ENCODE peak calls at places on chromosome 4, in ten cellular contexts. C is HCT116, N is A549, S is endothelial cell of umbilical vein, O is K562, Q is NB4, V is HepG2, E is H1, F is GM12878, A is SK-N-SH. U is an unnamed sample.
A peak's percentile ranks its signal among the peaks of the same experiment; 100 is the strongest.

GRCh38 chr4:6772223-6772928 is 10.2 kb upstream of the KIAA0232 start:
- DNase-seq in C (no peak), N (no peak), S (no peak), O (no peak), Q (no peak), V (no peak), E (no peak), F (no peak), A (no peak), U (no peak)

GRCh38 chr4:173217727-173218126 is 49.1 kb downstream of the GALNT7 start:
- DNase-seq in C (no peak), N (no peak), S (peak; percentile 32), O (no peak), Q (peak; percentile 44), V (no peak), E (no peak), F (no peak), A (no peak), U (no peak)

GRCh38 chr4:25531272-25531671 is 124.4 kb upstream of the SLC34A2 start:
- DNase-seq in C (no peak), N (no peak), S (no peak), O (no peak), Q (no peak), V (no peak), E (no peak), F (no peak), A (no peak), U (no peak)

GRCh38 chr4:171650543-171650942 is 162.7 kb upstream of the GALNTL6 start:
- DNase-seq in C (no peak), N (no peak), S (no peak), O (no peak), Q (no peak), V (peak; percentile 3), E (no peak), F (no peak), A (peak; percentile 8), U (peak; percentile 23)

GRCh38 chr4:125526420-125526819 is 211.7 kb downstream of the FAT4 start:
- DNase-seq in C (no peak), N (no peak), S (no peak), O (peak; percentile 8), Q (no peak), V (no peak), E (no peak), F (no peak), A (no peak), U (no peak)

GRCh38 chr4:123479944-123480343 is 83.3 kb downstream of the SPRY1 start:
- DNase-seq in C (no peak), N (no peak), S (no peak), O (no peak), Q (peak; percentile 67), V (peak; percentile 95), E (no peak), F (no peak), A (no peak), U (no peak)

GRCh38 chr4:37595875-37596402 is 90.2 kb downstream of the RELL1 start:
- DNase-seq in C (no peak), N (no peak), S (no peak), O (no peak), Q (no peak), V (no peak), E (no peak), F (no peak), A (no peak), U (no peak)

GRCh38 chr4:4923208-4923607 is 63.7 kb downstream of the MSX1 start:
- DNase-seq in C (no peak), N (no peak), S (no peak), O (no peak), Q (no peak), V (no peak), E (no peak), F (no peak), A (no peak), U (no peak)

GRCh38 chr4:16706251-16706650 is 192.2 kb downstream of the LDB2 start:
- DNase-seq in C (no peak), N (no peak), S (no peak), O (no peak), Q (no peak), V (no peak), E (no peak), F (no peak), A (no peak), U (no peak)

GRCh38 chr4:20528508-20528907 is 171.8 kb upstream of the PACRGL start:
- DNase-seq in C (no peak), N (no peak), S (peak; percentile 74), O (no peak), Q (no peak), V (no peak), E (no peak), F (no peak), A (no peak), U (no peak)

GRCh38 chr4:80360900-80361299 is 25.4 kb downstream of the CFAP299 start:
- DNase-seq in C (no peak), N (no peak), S (no peak), O (no peak), Q (no peak), V (no peak), E (no peak), F (no peak), A (no peak), U (no peak)

GRCh38 chr4:122842984-122843531 is 16.4 kb downstream of the FGF2 start:
- DNase-seq in C (no peak), N (no peak), S (no peak), O (no peak), Q (no peak), V (no peak), E (peak; percentile 44), F (no peak), A (peak; percentile 26), U (no peak)

GRCh38 chr4:67393699-67394281 is 151.5 kb downstream of the CENPC start:
- DNase-seq in C (peak; percentile 29), N (peak; percentile 5), S (peak; percentile 44), O (peak; percentile 23), Q (peak; percentile 55), V (peak; percentile 15), E (no peak), F (no peak), A (peak; percentile 16), U (no peak)

DNA sequence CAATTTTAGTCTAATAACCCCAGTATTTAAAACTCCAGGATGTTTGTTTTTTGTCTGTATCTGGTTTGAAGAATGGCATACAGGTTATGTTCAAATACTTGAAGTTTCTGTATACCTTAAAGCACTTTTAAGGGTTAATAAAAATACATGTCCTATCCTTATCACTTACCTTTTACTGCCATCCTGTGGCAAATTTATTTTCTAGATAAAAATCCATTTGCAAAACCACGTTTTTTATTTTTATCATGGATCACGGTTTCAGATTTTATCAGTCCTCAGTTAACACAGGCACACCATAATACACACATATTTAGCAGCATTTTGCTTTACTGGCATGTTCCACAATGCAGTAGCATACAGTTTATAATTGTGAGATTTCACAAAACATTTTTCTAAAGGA is 113.3 kb upstream of the H2AZ1 start:
- DNase-seq in C (no peak), N (no peak), S (no peak), O (no peak), Q (no peak), V (no peak), E (no peak), F (no peak), A (peak; percentile 16), U (no peak)
- TF ChIP-seq MAX in C (no peak), N (no peak), S (no peak), O (no peak), Q (no peak), V (no peak), E (no peak), F (no peak), A (no peak), U (no peak)

GRCh38 chr4:73222466-73223257 is 35.9 kb downstream of the ANKRD17 start:
- DNase-seq in C (peak; percentile 83), N (peak; percentile 65), S (peak; percentile 96), O (peak; percentile 42), Q (peak; percentile 89), V (peak; percentile 75), E (no peak), F (peak; percentile 55), A (peak; percentile 73), U (no peak)
- TF ChIP-seq MAX in C (peak; percentile 92), N (peak; percentile 55), S (no peak), O (no peak), Q (peak; percentile 55), V (peak; percentile 25), E (no peak), F (no peak), A (peak; percentile 95), U (no peak)

GRCh38 chr4:55545681-55546632 is 752 bp downstream of the CLOCK start:
- DNase-seq in C (peak; percentile 34), N (peak; percentile 21), S (peak; percentile 67), O (peak; percentile 75), Q (peak; percentile 82), V (peak; percentile 60), E (peak; percentile 82), F (no peak), A (peak; percentile 85), U (peak; percentile 68)

GRCh38 chr4:55547918-55548317 is 1.2 kb upstream of the CLOCK start:
- DNase-seq in C (no peak), N (no peak), S (no peak), O (no peak), Q (no peak), V (no peak), E (no peak), F (no peak), A (no peak), U (no peak)

GRCh38 chr4:55546633-55547460 is at the start of gene CLOCK:
- DNase-seq in C (peak; percentile 68), N (peak; percentile 43), S (peak; percentile 89), O (peak; percentile 90), Q (peak; percentile 90), V (peak; percentile 74), E (peak; percentile 92), F (no peak), A (peak; percentile 93), U (peak; percentile 89)

GRCh38 chr4:55545133-55545532 is 1.6 kb downstream of the CLOCK start:
- DNase-seq in C (peak; percentile 28), N (no peak), S (peak; percentile 44), O (no peak), Q (peak; percentile 43), V (peak; percentile 7), E (no peak), F (no peak), A (no peak), U (no peak)

DNA sequence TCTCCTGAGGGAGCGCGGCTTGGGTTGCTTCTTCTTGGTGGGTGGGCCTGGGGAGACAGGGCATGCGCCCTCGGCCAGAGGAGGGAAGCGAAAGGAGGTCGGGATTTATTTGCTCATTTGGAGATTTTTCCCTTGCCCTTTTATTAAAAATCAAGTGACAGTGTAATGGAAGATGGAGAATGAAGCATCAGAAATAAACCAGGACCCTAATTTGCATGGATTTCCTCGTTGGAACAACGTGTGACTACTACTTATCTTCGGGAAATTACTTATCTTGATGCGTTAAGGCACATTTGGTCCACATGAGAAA is 707 bp upstream of the CLOCK start:
- DNase-seq in C (no peak), N (no peak), S (no peak), O (no peak), Q (no peak), V (no peak), E (no peak), F (no peak), A (peak; percentile 50), U (peak; percentile 51)
- TF ChIP-seq MAX in C (no peak), N (no peak), S (no peak), O (no peak), Q (no peak), V (no peak), E (no peak), F (no peak), A (no peak), U (no peak)

DNA sequence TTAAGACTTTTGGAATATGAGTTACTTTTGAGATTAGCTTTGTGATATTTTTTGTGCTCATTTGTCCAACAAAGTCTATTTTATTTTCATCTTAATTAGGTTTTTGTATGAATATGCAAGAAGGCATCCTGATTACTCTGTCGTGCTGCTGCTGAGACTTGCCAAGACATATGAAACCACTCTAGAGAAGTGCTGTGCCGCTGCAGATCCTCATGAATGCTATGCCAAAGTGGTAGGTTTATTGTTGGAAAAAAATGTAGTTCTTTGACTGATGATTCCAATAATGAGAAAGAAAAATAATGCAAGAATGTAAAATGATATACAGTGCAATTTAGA is 10.8 kb downstream of the ALB start:
- DNase-seq in C (no peak), N (no peak), S (no peak), O (no peak), Q (no peak), V (no peak), E (no peak), F (no peak), A (no peak), U (no peak)
- TF ChIP-seq MAX in C (no peak), N (no peak), S (no peak), O (no peak), Q (no peak), V (no peak), E (no peak), F (no peak), A (no peak), U (no peak)

U was measured in WTC11.